ENCODE peak calls at places on chromosomes 13 and 19, in five cellular contexts. One of them, this sample, is unnamed. For H3K4me1, the result is how much of the 10 kb centered on the place peaks cover.

GRCh38 chr13:106103779-106104178 is 431.7 kb downstream of the EFNB2 start:
- DNase-seq in psoas muscle: no peak
- DNase-seq in ovary: no peak
- DNase-seq in stomach: no peak
- DNase-seq in thoracic aorta: no peak
- DNase-seq in this sample: no peak

GRCh38 chr13:61410669-61411297 is 4.9 kb downstream of the PCDH20 start:
- DNase-seq in psoas muscle: no peak
- DNase-seq in ovary: no peak
- DNase-seq in stomach: no peak
- DNase-seq in thoracic aorta: no peak
- DNase-seq in this sample: no peak

GRCh38 chr13:36531746-36532486 is 99.6 kb downstream of the CCNA1 start:
- DNase-seq in psoas muscle: no peak
- DNase-seq in ovary: no peak
- DNase-seq in stomach: no peak
- DNase-seq in thoracic aorta: no peak
- DNase-seq in this sample: no peak

GRCh38 chr13:99990045-99990977 is 8.7 kb downstream of the ZIC2 start:
- DNase-seq in psoas muscle: no peak
- DNase-seq in ovary: no peak
- DNase-seq in stomach: no peak
- DNase-seq in thoracic aorta: no peak
- DNase-seq in this sample: no peak

GRCh38 chr13:59442946-59443345 is 720.8 kb downstream of the DIAPH3 start:
- DNase-seq in psoas muscle: no peak
- DNase-seq in ovary: no peak
- DNase-seq in stomach: no peak
- DNase-seq in thoracic aorta: no peak
- DNase-seq in this sample: no peak

GRCh38 chr19:55146078-55146647 is 2.8 kb downstream of the TNNT1 start:
- DNase-seq in psoas muscle: no peak
- DNase-seq in ovary: no peak
- DNase-seq in stomach: no peak
- DNase-seq in thoracic aorta: no peak
- DNase-seq in this sample: no peak

GRCh38 chr13:28357247-28357825 is 137.6 kb downstream of the FLT1 start:
- DNase-seq in psoas muscle: no peak
- DNase-seq in ovary: no peak
- DNase-seq in stomach: no peak
- DNase-seq in thoracic aorta: no peak
- DNase-seq in this sample: no peak

GRCh38 chr13:78701383-78701782 is 42.4 kb upstream of the OBI1 start:
- DNase-seq in psoas muscle: no peak
- DNase-seq in ovary: no peak
- DNase-seq in stomach: no peak
- DNase-seq in thoracic aorta: no peak
- DNase-seq in this sample: no peak

GRCh38 chr19:6425732-6426686 is 1.4 kb upstream of the KHSRP start:
- DNase-seq in psoas muscle: no peak
- DNase-seq in ovary: no peak
- DNase-seq in stomach: no peak
- DNase-seq in thoracic aorta: no peak
- DNase-seq in this sample: no peak

GRCh38 chr19:21084343-21084742 is 2.3 kb downstream of the ZNF714 start:
- DNase-seq in psoas muscle: no peak
- DNase-seq in ovary: no peak
- DNase-seq in stomach: no peak
- DNase-seq in thoracic aorta: no peak
- DNase-seq in this sample: no peak

GRCh38 chr13:32846556-32846955 is 169.7 kb upstream of the KL start:
- DNase-seq in psoas muscle: no peak
- DNase-seq in ovary: no peak
- DNase-seq in stomach: no peak
- DNase-seq in thoracic aorta: no peak
- DNase-seq in this sample: no peak

GRCh38 chr19:4379383-4380253 is 20.7 kb downstream of the SH3GL1 start:
- DNase-seq in psoas muscle: peak
- DNase-seq in ovary: no peak
- DNase-seq in stomach: peak
- DNase-seq in thoracic aorta: no peak
- DNase-seq in this sample: peak

GRCh38 chr13:37526710-37527446 is 71.7 kb downstream of the POSTN start:
- DNase-seq in psoas muscle: no peak
- DNase-seq in ovary: no peak
- DNase-seq in stomach: no peak
- DNase-seq in thoracic aorta: no peak
- DNase-seq in this sample: no peak

GRCh38 chr13:25192489-25192888 is 20.4 kb upstream of the AMER2 start:
- DNase-seq in psoas muscle: no peak
- DNase-seq in ovary: no peak
- DNase-seq in stomach: no peak
- DNase-seq in thoracic aorta: no peak
- DNase-seq in this sample: no peak

GRCh38 chr19:22935151-22935550 is 67.8 kb downstream of the ZNF728 start:
- DNase-seq in psoas muscle: no peak
- DNase-seq in ovary: no peak
- DNase-seq in stomach: no peak
- DNase-seq in thoracic aorta: no peak
- DNase-seq in this sample: no peak

GRCh38 chr19:12721656-12722565 is 1.8 kb downstream of the TNPO2 start:
- DNase-seq in psoas muscle: peak
- DNase-seq in ovary: peak
- DNase-seq in stomach: peak
- DNase-seq in thoracic aorta: no peak
- DNase-seq in this sample: peak

GRCh38 chr13:20270163-20270865 is 38.2 kb upstream of the GJB6 start:
- DNase-seq in psoas muscle: no peak
- DNase-seq in ovary: no peak
- DNase-seq in stomach: no peak
- DNase-seq in thoracic aorta: no peak
- DNase-seq in this sample: no peak

GRCh38 chr19:14002571-14003278 is 3.4 kb downstream of the RFX1 start:
- DNase-seq in psoas muscle: peak
- DNase-seq in ovary: no peak
- DNase-seq in stomach: no peak
- DNase-seq in thoracic aorta: no peak
- DNase-seq in this sample: no peak

GRCh38 chr19:7799640-7800355 is 30.2 kb upstream of the EVI5L start:
- DNase-seq in psoas muscle: peak
- DNase-seq in ovary: peak
- DNase-seq in stomach: peak
- DNase-seq in thoracic aorta: peak
- DNase-seq in this sample: peak

GRCh38 chr19:30149300-30149699 is 207.3 kb downstream of the URI1 start:
- DNase-seq in psoas muscle: no peak
- DNase-seq in ovary: no peak
- DNase-seq in stomach: no peak
- DNase-seq in thoracic aorta: no peak
- DNase-seq in this sample: no peak

GRCh38 chr19:45404557-45405434 is at the start of gene PPP1R13L:
- DNase-seq in psoas muscle: peak
- DNase-seq in ovary: peak
- DNase-seq in stomach: peak
- DNase-seq in thoracic aorta: peak
- DNase-seq in this sample: peak

GRCh38 chr13:99959538-99960230 is 11.9 kb downstream of the ZIC5 start:
- DNase-seq in psoas muscle: no peak
- DNase-seq in ovary: no peak
- DNase-seq in stomach: peak
- DNase-seq in thoracic aorta: no peak
- DNase-seq in this sample: no peak

GRCh38 chr13:40792284-40793051 is 3.1 kb downstream of the SLC25A15 start:
- DNase-seq in psoas muscle: no peak
- DNase-seq in ovary: no peak
- DNase-seq in stomach: no peak
- DNase-seq in thoracic aorta: no peak
- DNase-seq in this sample: no peak

DNA sequence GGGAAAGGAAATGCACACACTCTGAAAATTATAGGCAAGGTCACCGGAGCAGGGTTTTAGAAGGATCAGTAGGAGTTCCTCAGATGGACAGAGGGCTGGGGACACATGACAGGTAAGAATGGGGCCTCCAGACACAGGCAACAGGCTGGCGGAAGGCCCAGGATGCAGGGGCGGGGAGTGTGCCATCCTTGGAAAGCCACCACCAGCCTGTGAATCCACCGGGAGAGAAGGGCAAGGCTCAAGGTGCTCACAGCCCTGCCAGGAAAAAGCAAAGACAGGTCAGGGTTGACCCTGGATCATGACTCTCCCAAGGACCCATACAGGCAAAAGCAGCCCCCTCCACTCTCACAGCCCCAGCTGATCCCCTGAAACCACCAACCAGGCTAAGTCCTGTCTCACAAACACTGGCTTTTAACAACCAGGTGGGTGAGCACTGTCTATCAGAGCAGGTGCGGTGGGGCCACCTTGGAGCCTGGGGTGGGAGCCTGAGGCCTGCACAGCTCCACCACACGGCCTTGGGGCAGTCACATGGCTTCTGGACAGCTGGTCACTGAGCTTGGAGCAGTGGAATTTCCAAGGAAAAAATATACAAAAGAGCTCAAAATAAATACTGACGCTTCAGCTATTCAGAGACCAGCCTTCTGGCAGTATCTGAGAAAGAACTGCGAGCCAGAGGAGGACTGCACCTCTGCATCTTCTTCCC is 35.2 kb upstream of the ISYNA1 start:
- DNase-seq in psoas muscle: no peak
- DNase-seq in ovary: no peak
- DNase-seq in stomach: no peak
- DNase-seq in thoracic aorta: no peak
- DNase-seq in this sample: no peak
- H3K4me1 ChIP-seq in psoas muscle: half or more
- H3K4me1 ChIP-seq in ovary: under half
- H3K4me1 ChIP-seq in stomach: half or more
- H3K4me1 ChIP-seq in thoracic aorta: half or more
- H3K4me1 ChIP-seq in this sample: under half

GRCh38 chr13:49307365-49307764 is 59.6 kb downstream of the CDADC1 start:
- DNase-seq in psoas muscle: peak
- DNase-seq in ovary: peak
- DNase-seq in stomach: no peak
- DNase-seq in thoracic aorta: no peak
- DNase-seq in this sample: no peak

GRCh38 chr13:49310251-49310650 is 62.5 kb downstream of the CDADC1 start:
- DNase-seq in psoas muscle: no peak
- DNase-seq in ovary: no peak
- DNase-seq in stomach: no peak
- DNase-seq in thoracic aorta: no peak
- DNase-seq in this sample: no peak

GRCh38 chr13:49305824-49306425 is 58.2 kb downstream of the CDADC1 start:
- DNase-seq in psoas muscle: no peak
- DNase-seq in ovary: no peak
- DNase-seq in stomach: no peak
- DNase-seq in thoracic aorta: no peak
- DNase-seq in this sample: no peak

GRCh38 chr13:49308977-49309408 is 61.3 kb downstream of the CDADC1 start:
- DNase-seq in psoas muscle: peak
- DNase-seq in ovary: peak
- DNase-seq in stomach: peak
- DNase-seq in thoracic aorta: no peak
- DNase-seq in this sample: peak

GRCh38 chr13:49308104-49308875 is 60.6 kb downstream of the CDADC1 start:
- DNase-seq in psoas muscle: peak
- DNase-seq in ovary: peak
- DNase-seq in stomach: peak
- DNase-seq in thoracic aorta: peak
- DNase-seq in this sample: peak
- H3K27ac ChIP-seq in psoas muscle: peak
- H3K27ac ChIP-seq in ovary: peak
- H3K27ac ChIP-seq in stomach: peak
- H3K27ac ChIP-seq in thoracic aorta: peak
- H3K27ac ChIP-seq in this sample: peak

DNA sequence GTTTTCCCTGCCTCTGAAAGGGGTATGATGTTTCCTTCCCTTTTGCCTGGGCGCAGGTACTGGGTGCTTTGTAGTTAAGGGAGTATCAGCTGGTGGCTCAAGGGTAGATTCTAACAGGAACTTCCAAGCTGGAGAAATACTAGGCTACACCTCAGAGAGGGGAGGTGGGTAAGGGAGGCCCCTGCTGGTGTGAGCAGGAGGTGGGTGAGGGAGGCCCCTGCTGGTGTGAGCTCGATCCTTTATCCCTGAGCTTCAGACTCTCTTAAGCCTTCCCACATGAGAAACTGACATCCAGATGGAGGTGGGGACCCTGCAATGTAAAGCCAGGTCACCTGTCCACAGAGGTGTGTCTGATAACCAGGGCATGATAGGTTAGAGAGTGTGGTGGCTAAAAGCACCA is 32.1 kb downstream of the CYP2B6 start:
- DNase-seq in psoas muscle: no peak
- DNase-seq in ovary: no peak
- DNase-seq in stomach: no peak
- DNase-seq in thoracic aorta: no peak
- DNase-seq in this sample: no peak
- TF ChIP-seq CTCF in psoas muscle: no peak
- TF ChIP-seq CTCF in ovary: no peak
- TF ChIP-seq CTCF in stomach: no peak
- TF ChIP-seq CTCF in thoracic aorta: no peak
- TF ChIP-seq CTCF in this sample: no peak

GRCh38 chr19:10433131-10433536 is 12.8 kb downstream of the PDE4A start:
- DNase-seq in psoas muscle: no peak
- DNase-seq in ovary: no peak
- DNase-seq in stomach: peak
- DNase-seq in thoracic aorta: no peak
- DNase-seq in this sample: no peak

GRCh38 chr19:10430505-10431253 is 10.3 kb downstream of the PDE4A start:
- DNase-seq in psoas muscle: peak
- DNase-seq in ovary: no peak
- DNase-seq in stomach: peak
- DNase-seq in thoracic aorta: no peak
- DNase-seq in this sample: peak

GRCh38 chr19:10432736-10433130 is 12.4 kb downstream of the PDE4A start:
- DNase-seq in psoas muscle: peak
- DNase-seq in ovary: no peak
- DNase-seq in stomach: peak
- DNase-seq in thoracic aorta: no peak
- DNase-seq in this sample: no peak

GRCh38 chr19:10431943-10432735 is 11.8 kb downstream of the PDE4A start:
- DNase-seq in psoas muscle: peak
- DNase-seq in ovary: no peak
- DNase-seq in stomach: peak
- DNase-seq in thoracic aorta: no peak
- DNase-seq in this sample: peak

DNA sequence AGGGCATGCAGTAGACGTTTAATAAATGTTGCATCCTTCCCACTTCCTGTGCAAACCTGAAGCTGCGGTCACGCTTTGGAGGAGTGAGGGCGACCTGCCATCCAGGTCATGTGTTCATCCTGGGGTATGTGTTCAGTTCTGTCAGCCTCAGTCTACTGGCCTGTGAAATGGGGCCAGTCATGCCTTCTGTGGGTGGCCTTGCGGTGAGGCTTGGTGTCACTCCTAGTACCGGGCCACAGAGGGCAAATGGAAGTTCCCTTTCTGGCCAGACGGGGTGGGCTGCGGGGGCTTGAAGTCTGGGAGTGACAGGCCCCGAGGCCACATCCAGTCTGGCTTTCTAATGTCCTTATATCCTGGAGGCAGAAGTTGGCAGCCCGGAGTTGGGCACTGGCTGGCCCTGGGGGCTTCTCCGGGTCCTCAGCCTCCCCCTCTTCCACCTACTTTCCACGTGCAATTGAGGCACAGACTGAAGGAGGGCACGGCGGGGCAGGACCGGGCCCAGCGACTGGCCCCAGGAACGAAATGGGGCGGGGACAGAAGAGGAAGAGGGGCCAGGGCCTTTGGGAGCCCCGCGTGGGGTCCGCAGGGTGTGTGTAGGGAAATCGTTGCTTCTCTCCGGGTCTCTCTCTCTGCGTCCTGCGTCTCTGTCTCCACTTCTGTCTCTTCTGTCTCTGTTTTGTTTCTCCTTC is 11.1 kb downstream of the PDE4A start:
- DNase-seq in psoas muscle: peak
- DNase-seq in ovary: no peak
- DNase-seq in stomach: peak
- DNase-seq in thoracic aorta: no peak
- DNase-seq in this sample: peak
- H3K4me1 ChIP-seq in psoas muscle: under half
- H3K4me1 ChIP-seq in ovary: under half
- H3K4me1 ChIP-seq in stomach: under half
- H3K4me1 ChIP-seq in thoracic aorta: under half
- H3K4me1 ChIP-seq in this sample: under half